ENCODE peak calls at places on chromosomes 6 and 20, in five cellular contexts. N, H, P, K and M are unnamed samples.

GRCh38 chr6:134937426-134937825 is 12.5 kb downstream of the ALDH8A1 start:
- DNase-seq in K (no peak), P (no peak), H (no peak), N (no peak), M (no peak)

GRCh38 chr20:53162251-53162835 is 190.2 kb downstream of the TSHZ2 start:
- DNase-seq in P (peak; percentile 10), K (no peak), N (no peak), H (peak; percentile 77), M (peak; percentile 78)

GRCh38 chr6:118468682-118469465 is 79.2 kb upstream of the PLN start:
- DNase-seq in N (no peak), H (peak; percentile 72), P (no peak), K (no peak), M (peak; percentile 10)

GRCh38 chr6:81997091-81997926 is 244.8 kb upstream of the TENT5A start:
- DNase-seq in N (no peak), K (no peak), P (no peak), H (no peak), M (no peak)

GRCh38 chr6:114202389-114202788 is 140.4 kb downstream of the HS3ST5 start:
- DNase-seq in H (no peak), N (no peak), P (no peak), K (no peak), M (no peak)

GRCh38 chr20:58871533-58872102 is 19.1 kb downstream of the GNAS start:
- DNase-seq in K (no peak), P (no peak), N (no peak), H (no peak), M (no peak)

GRCh38 chr6:20932284-20932683 is 398.0 kb downstream of the CDKAL1 start:
- DNase-seq in H (no peak), K (no peak), N (no peak), P (no peak), M (no peak)

GRCh38 chr20:21308340-21308739 is 5.2 kb downstream of the XRN2 start:
- DNase-seq in H (no peak), N (no peak), P (no peak), K (no peak), M (no peak)

GRCh38 chr6:143253630-143254029 is 192.9 kb downstream of the AIG1 start:
- DNase-seq in P (no peak), N (no peak), H (no peak), K (no peak), M (no peak)

GRCh38 chr6:162621246-162621645 is 106.3 kb downstream of the PRKN start:
- DNase-seq in H (no peak), N (no peak), K (no peak), P (no peak), M (no peak)

GRCh38 chr6:110520992-110521543 is 44.7 kb upstream of the SLC22A16 start:
- DNase-seq in H (no peak), K (no peak), N (no peak), P (no peak), M (no peak)

GRCh38 chr6:3443221-3443515 is 13.7 kb downstream of the SLC22A23 start:
- DNase-seq in H (no peak), K (no peak), P (no peak), N (no peak), M (no peak)

GRCh38 chr20:17568972-17569471 is 853 bp upstream of the DSTN start:
- DNase-seq in P (no peak), K (no peak), N (no peak), H (peak; percentile 42), M (no peak)

GRCh38 chr6:81999270-81999669 is 246.8 kb upstream of the TENT5A start:
- DNase-seq in H (no peak), K (no peak), N (no peak), P (no peak), M (no peak)

GRCh38 chr6:81216668-81217067 is 535.8 kb downstream of the TENT5A start:
- DNase-seq in N (no peak), P (no peak), H (no peak), K (no peak), M (no peak)

GRCh38 chr6:169935348-169935718 is 183.9 kb downstream of the ERMARD start:
- DNase-seq in H (no peak), P (no peak), N (no peak), K (no peak), M (no peak)

GRCh38 chr20:36153754-36154695 is 515 bp upstream of the EPB41L1 start:
- DNase-seq in H (peak; percentile 84), P (no peak), N (no peak), K (no peak), M (peak; percentile 37)

GRCh38 chr6:33727932-33728331 is 16.4 kb upstream of the UQCC2 start:
- DNase-seq in H (no peak), N (no peak), K (no peak), P (no peak), M (no peak)

GRCh38 chr6:168367285-168367720 is 47.7 kb upstream of the DACT2 start:
- DNase-seq in H (no peak), P (no peak), K (no peak), N (no peak), M (no peak)

GRCh38 chr6:106237286-106237685 is 88.3 kb downstream of the ATG5 start:
- DNase-seq in H (no peak), K (no peak), N (no peak), P (no peak), M (no peak)

GRCh38 chr6:21390537-21391213 is 202.9 kb upstream of the SOX4 start:
- DNase-seq in N (no peak), H (no peak), K (no peak), P (no peak), M (no peak)